ENCODE peak calls at places on chromosomes 4 and X, in five cellular contexts. One of them, this sample, is unnamed.

GRCh38 chr4:4984186-4984585 is 35.1 kb downstream of the CYTL1 start:
- DNase-seq in HFF-Myc: no peak
- DNase-seq in upper lobe of right lung: no peak
- DNase-seq in A549: no peak
- DNase-seq in bronchial epithelial cell: no peak
- DNase-seq in this sample: no peak

GRCh38 chrX:9153299-9153698 is 119.4 kb upstream of the FAM9B start:
- DNase-seq in upper lobe of right lung: no peak
- DNase-seq in A549: peak; percentile 25
- DNase-seq in HFF-Myc: no peak
- DNase-seq in bronchial epithelial cell: peak; percentile 26
- DNase-seq in this sample: no peak

GRCh38 chr4:169723207-169723606 is 34.5 kb downstream of the HPF1 start:
- DNase-seq in A549: peak; percentile 31
- DNase-seq in bronchial epithelial cell: no peak
- DNase-seq in HFF-Myc: no peak
- DNase-seq in upper lobe of right lung: no peak
- DNase-seq in this sample: no peak

GRCh38 chr4:122865421-122865820 is 38.8 kb downstream of the FGF2 start:
- DNase-seq in HFF-Myc: no peak
- DNase-seq in A549: no peak
- DNase-seq in bronchial epithelial cell: no peak
- DNase-seq in upper lobe of right lung: no peak
- DNase-seq in this sample: no peak

GRCh38 chrX:42398967-42399631 is 378.9 kb downstream of the PPP1R2C start:
- DNase-seq in upper lobe of right lung: no peak
- DNase-seq in A549: no peak
- DNase-seq in bronchial epithelial cell: no peak
- DNase-seq in HFF-Myc: no peak
- DNase-seq in this sample: no peak

GRCh38 chr4:147639388-147639787 is 22.2 kb downstream of the TMEM184C start:
- DNase-seq in A549: no peak
- DNase-seq in upper lobe of right lung: no peak
- DNase-seq in HFF-Myc: peak; percentile 68
- DNase-seq in bronchial epithelial cell: no peak
- DNase-seq in this sample: no peak

GRCh38 chr4:152106113-152106763 is 345.4 kb upstream of the GATB start:
- DNase-seq in upper lobe of right lung: no peak
- DNase-seq in A549: peak; percentile 89
- DNase-seq in HFF-Myc: peak; percentile 93
- DNase-seq in bronchial epithelial cell: peak; percentile 98
- DNase-seq in this sample: peak; percentile 87

GRCh38 chr4:8100696-8101095 is 57.9 kb downstream of the ABLIM2 start:
- DNase-seq in A549: no peak
- DNase-seq in bronchial epithelial cell: no peak
- DNase-seq in HFF-Myc: no peak
- DNase-seq in upper lobe of right lung: no peak
- DNase-seq in this sample: no peak

GRCh38 chrX:103464071-103464773 is 55.1 kb downstream of the RAB40A start:
- DNase-seq in HFF-Myc: no peak
- DNase-seq in A549: peak; percentile 54
- DNase-seq in upper lobe of right lung: no peak
- DNase-seq in bronchial epithelial cell: peak; percentile 43
- DNase-seq in this sample: no peak

GRCh38 chrX:12702509-12703091 is 88.6 kb upstream of the PRPS2 start:
- DNase-seq in bronchial epithelial cell: peak; percentile 73
- DNase-seq in A549: peak; percentile 17
- DNase-seq in upper lobe of right lung: no peak
- DNase-seq in HFF-Myc: no peak
- DNase-seq in this sample: no peak

GRCh38 chrX:101025126-101025525 is 26.8 kb downstream of the TRMT2B start:
- DNase-seq in bronchial epithelial cell: no peak
- DNase-seq in A549: no peak
- DNase-seq in upper lobe of right lung: no peak
- DNase-seq in HFF-Myc: no peak
- DNase-seq in this sample: no peak

GRCh38 chrX:27619459-27619858 is 29.3 kb downstream of the DCAF8L2 start:
- DNase-seq in A549: no peak
- DNase-seq in bronchial epithelial cell: no peak
- DNase-seq in HFF-Myc: no peak
- DNase-seq in upper lobe of right lung: no peak
- DNase-seq in this sample: no peak

GRCh38 chrX:142036111-142036510 is 132.4 kb downstream of the MAGEC1 start:
- DNase-seq in upper lobe of right lung: no peak
- DNase-seq in HFF-Myc: no peak
- DNase-seq in A549: peak; percentile 1
- DNase-seq in bronchial epithelial cell: peak; percentile 29
- DNase-seq in this sample: peak; percentile 36

GRCh38 chrX:39941332-39941920 is 156.3 kb downstream of the BCOR start:
- DNase-seq in A549: no peak
- DNase-seq in bronchial epithelial cell: no peak
- DNase-seq in upper lobe of right lung: no peak
- DNase-seq in HFF-Myc: no peak
- DNase-seq in this sample: peak; percentile 27

GRCh38 chrX:69069086-69069445 is 96.2 kb downstream of the PJA1 start:
- DNase-seq in HFF-Myc: no peak
- DNase-seq in bronchial epithelial cell: no peak
- DNase-seq in A549: no peak
- DNase-seq in upper lobe of right lung: no peak
- DNase-seq in this sample: no peak

GRCh38 chrX:130628522-130628921 is 226.7 kb downstream of the RBMX2 start:
- DNase-seq in upper lobe of right lung: no peak
- DNase-seq in HFF-Myc: no peak
- DNase-seq in bronchial epithelial cell: no peak
- DNase-seq in A549: no peak
- DNase-seq in this sample: no peak

GRCh38 chrX:7077910-7078245 is 69.6 kb upstream of the STS start:
- DNase-seq in bronchial epithelial cell: no peak
- DNase-seq in HFF-Myc: no peak
- DNase-seq in upper lobe of right lung: no peak
- DNase-seq in A549: no peak
- DNase-seq in this sample: no peak

GRCh38 chr4:36244257-36245084 is at the start of gene ARAP2:
- DNase-seq in A549: peak; percentile 15
- DNase-seq in bronchial epithelial cell: peak; percentile 78
- DNase-seq in upper lobe of right lung: peak; percentile 91
- DNase-seq in HFF-Myc: no peak
- DNase-seq in this sample: no peak

GRCh38 chr4:16133406-16133805 is 49.6 kb upstream of the PROM1 start:
- DNase-seq in bronchial epithelial cell: no peak
- DNase-seq in upper lobe of right lung: no peak
- DNase-seq in HFF-Myc: no peak
- DNase-seq in A549: no peak
- DNase-seq in this sample: no peak

GRCh38 chr4:10022346-10023049 is 1.2 kb upstream of the SLC2A9 start:
- DNase-seq in upper lobe of right lung: no peak
- DNase-seq in A549: no peak
- DNase-seq in HFF-Myc: no peak
- DNase-seq in bronchial epithelial cell: peak; percentile 51
- DNase-seq in this sample: no peak

GRCh38 chr4:185879666-185880312 is 67.8 kb upstream of the SORBS2 start:
- DNase-seq in HFF-Myc: no peak
- DNase-seq in upper lobe of right lung: no peak
- DNase-seq in bronchial epithelial cell: no peak
- DNase-seq in A549: no peak
- DNase-seq in this sample: no peak
- H3K4me3 ChIP-seq in HFF-Myc: no peak overlapping the region
- H3K4me3 ChIP-seq in upper lobe of right lung: no peak overlapping the region
- H3K4me3 ChIP-seq in bronchial epithelial cell: no peak overlapping the region
- H3K4me3 ChIP-seq in A549: no peak overlapping the region
- H3K4me3 ChIP-seq in this sample: no peak overlapping the region

DNA sequence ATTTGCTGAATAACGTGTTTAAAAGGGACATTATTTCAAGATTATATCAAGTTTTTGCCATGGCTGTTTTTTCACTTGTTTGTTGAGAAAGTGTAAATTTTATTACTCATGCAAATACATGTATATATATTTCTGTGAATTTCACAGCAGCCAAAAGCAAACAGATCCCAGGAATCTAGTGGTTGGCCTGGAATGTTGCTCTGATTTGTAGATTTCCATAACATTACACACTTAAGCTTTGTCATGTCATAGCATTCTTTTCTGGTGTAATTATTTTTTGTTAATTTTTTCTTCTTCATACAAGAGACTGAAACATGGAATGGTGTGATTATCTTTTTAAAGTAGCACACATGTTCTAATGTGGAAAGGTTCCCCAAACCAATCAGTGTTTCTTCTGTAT is 20.1 kb downstream of the RUFY3 start:
- DNase-seq in bronchial epithelial cell: no peak
- DNase-seq in upper lobe of right lung: no peak
- DNase-seq in HFF-Myc: no peak
- DNase-seq in A549: no peak
- DNase-seq in this sample: no peak
- TF ChIP-seq CTCF in bronchial epithelial cell: no peak
- TF ChIP-seq CTCF in upper lobe of right lung: no peak
- TF ChIP-seq CTCF in HFF-Myc: no peak
- TF ChIP-seq CTCF in A549: no peak
- TF ChIP-seq CTCF in this sample: no peak

GRCh38 chr4:153142700-153143438 is 61.4 kb upstream of the TRIM2 start:
- DNase-seq in A549: peak; percentile 62
- DNase-seq in bronchial epithelial cell: peak; percentile 54
- DNase-seq in HFF-Myc: no peak
- DNase-seq in upper lobe of right lung: peak; percentile 80
- DNase-seq in this sample: peak; percentile 75

GRCh38 chr4:153140294-153140693 is 63.9 kb upstream of the TRIM2 start:
- DNase-seq in A549: no peak
- DNase-seq in HFF-Myc: no peak
- DNase-seq in bronchial epithelial cell: no peak
- DNase-seq in upper lobe of right lung: no peak
- DNase-seq in this sample: no peak

GRCh38 chr4:153141238-153141637 is 63.0 kb upstream of the TRIM2 start:
- DNase-seq in HFF-Myc: no peak
- DNase-seq in upper lobe of right lung: no peak
- DNase-seq in A549: no peak
- DNase-seq in bronchial epithelial cell: no peak
- DNase-seq in this sample: no peak

GRCh38 chr4:153146031-153146430 is 58.2 kb upstream of the TRIM2 start:
- DNase-seq in HFF-Myc: no peak
- DNase-seq in bronchial epithelial cell: peak; percentile 74
- DNase-seq in A549: no peak
- DNase-seq in upper lobe of right lung: no peak
- DNase-seq in this sample: no peak

DNA sequence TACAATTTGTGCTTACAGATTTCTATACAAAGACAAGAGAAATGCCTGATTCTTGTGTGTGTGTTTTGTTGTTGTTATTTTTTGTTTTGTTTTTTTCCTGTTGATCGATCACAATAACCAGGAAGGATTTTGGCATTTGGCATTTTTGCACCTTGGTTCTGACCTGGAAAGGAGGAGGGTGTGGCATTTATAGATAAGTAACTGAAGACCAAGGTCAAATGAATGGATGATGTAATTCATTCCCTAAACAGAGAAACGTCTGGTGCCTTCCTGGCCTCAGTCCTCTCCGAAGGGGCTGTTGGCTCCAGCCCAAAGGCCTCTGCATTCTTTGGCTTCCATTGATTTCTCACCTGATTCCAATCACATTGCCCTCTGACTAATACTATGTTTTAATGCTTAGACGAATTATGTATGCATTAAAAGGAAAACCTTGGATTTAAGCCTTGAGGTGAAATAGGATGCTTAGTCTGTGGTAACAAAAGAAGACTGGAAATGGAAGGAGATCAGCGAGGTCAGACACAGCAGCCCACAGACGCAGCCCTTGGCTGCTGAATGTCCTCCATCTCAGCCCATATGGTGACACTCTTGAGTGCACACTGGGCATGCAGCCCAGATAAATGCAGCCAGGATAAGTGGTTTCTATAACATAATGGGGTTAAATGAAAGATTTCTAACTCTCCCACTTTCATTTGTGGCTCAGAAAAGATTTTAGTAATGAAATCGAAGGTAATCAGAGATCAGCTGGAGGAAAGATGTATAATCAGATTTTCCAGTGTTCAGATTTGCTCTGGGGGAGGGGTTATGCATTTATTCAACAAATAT is 60.5 kb upstream of the TRIM2 start:
- DNase-seq in HFF-Myc: peak; percentile 93
- DNase-seq in bronchial epithelial cell: no peak
- DNase-seq in A549: no peak
- DNase-seq in upper lobe of right lung: no peak
- DNase-seq in this sample: peak; percentile 76
- H3K4me3 ChIP-seq in HFF-Myc: no peak overlapping the region
- H3K4me3 ChIP-seq in bronchial epithelial cell: no peak overlapping the region
- H3K4me3 ChIP-seq in A549: peak overlapping the region; percentile 13
- H3K4me3 ChIP-seq in upper lobe of right lung: no peak overlapping the region
- H3K4me3 ChIP-seq in this sample: no peak overlapping the region

DNA sequence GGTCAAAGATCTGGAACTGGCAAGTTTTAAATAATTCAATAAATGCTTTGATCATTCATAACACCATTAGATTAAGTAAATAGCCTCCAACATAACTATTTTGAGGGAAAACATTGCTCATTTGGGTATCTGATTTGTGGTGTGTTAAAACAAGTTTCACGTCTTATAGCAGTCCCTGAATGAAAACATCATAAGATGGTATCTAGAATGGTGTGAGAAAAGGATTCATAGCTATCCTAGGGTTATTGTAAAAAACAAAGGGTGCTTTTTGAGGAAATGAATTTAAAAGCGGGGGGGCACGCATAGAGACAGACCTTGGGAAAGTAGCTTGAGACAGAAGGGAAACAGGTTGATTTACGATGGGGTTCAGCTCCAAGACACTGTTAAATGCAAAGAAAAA is 710 bp upstream of the CXCL10 start:
- DNase-seq in HFF-Myc: no peak
- DNase-seq in bronchial epithelial cell: no peak
- DNase-seq in upper lobe of right lung: no peak
- DNase-seq in A549: no peak
- DNase-seq in this sample: no peak
- TF ChIP-seq CTCF in HFF-Myc: no peak
- TF ChIP-seq CTCF in bronchial epithelial cell: no peak
- TF ChIP-seq CTCF in upper lobe of right lung: no peak
- TF ChIP-seq CTCF in A549: no peak
- TF ChIP-seq CTCF in this sample: no peak

GRCh38 chrX:72052415-72053090 is 79.2 kb downstream of the RTL5 start:
- DNase-seq in upper lobe of right lung: no peak
- DNase-seq in HFF-Myc: no peak
- DNase-seq in A549: no peak
- DNase-seq in bronchial epithelial cell: peak; percentile 18
- DNase-seq in this sample: no peak
- H3K4me3 ChIP-seq in upper lobe of right lung: no peak overlapping the region
- H3K4me3 ChIP-seq in HFF-Myc: no peak overlapping the region
- H3K4me3 ChIP-seq in A549: no peak overlapping the region
- H3K4me3 ChIP-seq in bronchial epithelial cell: no peak overlapping the region
- H3K4me3 ChIP-seq in this sample: no peak overlapping the region

DNA sequence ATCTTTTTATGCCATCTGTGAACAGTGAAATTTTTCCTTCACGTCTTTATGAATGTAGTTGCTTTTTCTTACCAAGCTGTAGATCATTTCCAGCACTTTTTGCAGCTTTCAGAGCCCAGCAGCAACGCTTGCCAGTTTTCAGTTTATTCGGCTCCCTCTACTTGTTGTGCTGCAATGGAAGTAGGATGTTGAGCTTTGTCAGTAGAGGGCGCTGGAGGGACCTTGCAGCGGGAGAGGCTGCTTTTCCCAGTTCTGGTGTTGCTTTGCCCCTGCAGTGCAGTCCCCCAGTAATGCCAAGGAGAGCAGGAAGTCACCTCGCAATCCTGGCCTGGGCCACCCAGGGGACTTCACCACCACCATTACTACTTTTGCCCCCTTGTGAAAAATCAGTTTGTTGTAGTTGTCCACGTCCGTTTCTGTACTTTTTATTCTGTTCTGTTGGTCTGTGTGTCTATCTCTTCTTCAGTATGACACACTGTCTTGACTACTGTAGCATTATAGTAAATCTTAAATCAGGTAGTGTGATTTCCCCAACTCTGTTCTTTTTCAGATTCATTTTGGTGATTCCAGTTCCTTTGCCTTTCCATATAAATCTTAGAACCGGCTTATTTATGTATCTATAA is 21.8 kb downstream of the CMC4 start:
- DNase-seq in HFF-Myc: no peak
- DNase-seq in bronchial epithelial cell: peak; percentile 26
- DNase-seq in A549: peak; percentile 75
- DNase-seq in upper lobe of right lung: no peak
- DNase-seq in this sample: no peak
- TF ChIP-seq CTCF in HFF-Myc: peak; percentile 62
- TF ChIP-seq CTCF in bronchial epithelial cell: peak; percentile 68
- TF ChIP-seq CTCF in A549: peak; percentile 51
- TF ChIP-seq CTCF in upper lobe of right lung: peak; percentile 54
- TF ChIP-seq CTCF in this sample: peak; percentile 61

This sample was measured in astrocyte of the cerebellum.